ENCODE peak calls at places on chromosomes 13 and 19, in five cellular contexts. H is stomach; T is CD4-positive, alpha-beta T cell; N is body of pancreas; E is fibroblast of lung. J is an unnamed sample.

GRCh38 chr13:22468055-22468454 is 712.7 kb upstream of the SGCG start:
- DNase-seq in T (no peak), N (no peak), H (no peak), E (no peak), J (no peak)

GRCh38 chr13:57030671-57031070 is 110.0 kb upstream of the PRR20A start:
- DNase-seq in N (no peak), E (no peak), T (no peak), H (no peak), J (no peak)

GRCh38 chr19:38543807-38544568 is 73.8 kb downstream of the MAP4K1 start:
- DNase-seq in T (no peak), H (peak), E (peak), N (peak), J (peak)

GRCh38 chr19:19256072-19256969 is 16.8 kb downstream of the TM6SF2 start:
- DNase-seq in E (no peak), T (no peak), H (no peak), N (no peak), J (no peak)

GRCh38 chr13:34176636-34177035 is 358.7 kb downstream of the RFC3 start:
- DNase-seq in E (no peak), H (no peak), T (no peak), N (no peak), J (no peak)

GRCh38 chr19:56189785-56190184 is 7.8 kb downstream of the ZSCAN5B start:
- DNase-seq in T (no peak), E (no peak), N (no peak), H (no peak), J (no peak)

GRCh38 chr13:30504081-30504480 is 38.3 kb upstream of the HMGB1 start:
- DNase-seq in H (no peak), N (no peak), T (no peak), E (peak), J (no peak)

GRCh38 chr19:1945899-1946298 is 4.9 kb downstream of the CSNK1G2 start:
- DNase-seq in E (peak), N (peak), T (no peak), H (peak), J (peak)

GRCh38 chr19:15331419-15332310 is 674 bp downstream of the BRD4 start:
- DNase-seq in E (peak), H (peak), N (peak), T (peak), J (peak)

GRCh38 chr19:23283925-23284324 is 33.7 kb upstream of the ZNF724 start:
- DNase-seq in H (peak), E (peak), N (peak), T (peak), J (peak)

GRCh38 chr13:25196971-25197370 is 24.9 kb upstream of the AMER2 start:
- DNase-seq in H (no peak), T (no peak), N (no peak), E (no peak), J (no peak)

GRCh38 chr13:111980146-111980929 is 86.6 kb upstream of the SOX1 start:
- DNase-seq in T (no peak), H (no peak), N (no peak), E (no peak), J (no peak)

GRCh38 chr13:99308481-99309087 is 1.4 kb upstream of the GPR183 start:
- DNase-seq in N (no peak), T (no peak), H (no peak), E (peak), J (no peak)

GRCh38 chr19:47698631-47699359 is 14.4 kb upstream of the EHD2 start:
- DNase-seq in H (no peak), E (no peak), T (no peak), N (no peak), J (no peak)
- TF ChIP-seq CTCF in H (no peak), E (no peak), T (no peak), N (no peak), J (no peak)

DNA sequence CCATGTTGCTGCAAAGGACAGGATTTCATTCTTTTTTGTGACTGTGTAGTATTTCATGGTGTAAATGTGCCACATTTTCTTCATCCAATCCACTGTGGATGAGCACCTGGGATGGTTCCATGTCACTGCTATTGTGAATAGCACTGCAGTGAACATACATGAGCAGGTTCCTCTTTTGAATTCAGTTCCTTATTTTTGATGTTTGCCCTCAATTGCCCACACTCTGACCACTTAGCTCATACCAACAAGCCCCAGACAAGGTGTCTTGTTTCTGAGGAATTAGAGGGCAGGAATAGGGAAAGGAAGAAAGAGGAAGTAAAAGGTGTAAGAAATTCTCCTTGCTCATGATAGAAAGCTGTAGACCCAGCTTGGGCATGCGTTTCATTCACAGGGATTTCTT is 244.2 kb upstream of the ZNF507 start:
- DNase-seq in H (no peak), T (no peak), E (no peak), N (no peak), J (no peak)
- H3K27ac ChIP-seq in H (no peak), T (no peak), E (no peak), N (no peak), J (no peak)

GRCh38 chr19:11347546-11347945 is 1.2 kb downstream of the CCDC159 start:
- DNase-seq in N (no peak), H (no peak), E (no peak), T (no peak), J (peak)

GRCh38 chr19:11345122-11345752 is 831 bp downstream of the TMEM205 start:
- DNase-seq in N (peak), E (peak), H (no peak), T (no peak), J (no peak)

GRCh38 chr19:11342429-11342828 is 3.0 kb upstream of the RAB3D start:
- DNase-seq in T (no peak), H (no peak), N (no peak), E (no peak), J (no peak)

GRCh38 chr19:11349171-11349570 is 2.9 kb downstream of the CCDC159 start:
- DNase-seq in T (no peak), H (no peak), N (no peak), E (no peak), J (no peak)

DNA sequence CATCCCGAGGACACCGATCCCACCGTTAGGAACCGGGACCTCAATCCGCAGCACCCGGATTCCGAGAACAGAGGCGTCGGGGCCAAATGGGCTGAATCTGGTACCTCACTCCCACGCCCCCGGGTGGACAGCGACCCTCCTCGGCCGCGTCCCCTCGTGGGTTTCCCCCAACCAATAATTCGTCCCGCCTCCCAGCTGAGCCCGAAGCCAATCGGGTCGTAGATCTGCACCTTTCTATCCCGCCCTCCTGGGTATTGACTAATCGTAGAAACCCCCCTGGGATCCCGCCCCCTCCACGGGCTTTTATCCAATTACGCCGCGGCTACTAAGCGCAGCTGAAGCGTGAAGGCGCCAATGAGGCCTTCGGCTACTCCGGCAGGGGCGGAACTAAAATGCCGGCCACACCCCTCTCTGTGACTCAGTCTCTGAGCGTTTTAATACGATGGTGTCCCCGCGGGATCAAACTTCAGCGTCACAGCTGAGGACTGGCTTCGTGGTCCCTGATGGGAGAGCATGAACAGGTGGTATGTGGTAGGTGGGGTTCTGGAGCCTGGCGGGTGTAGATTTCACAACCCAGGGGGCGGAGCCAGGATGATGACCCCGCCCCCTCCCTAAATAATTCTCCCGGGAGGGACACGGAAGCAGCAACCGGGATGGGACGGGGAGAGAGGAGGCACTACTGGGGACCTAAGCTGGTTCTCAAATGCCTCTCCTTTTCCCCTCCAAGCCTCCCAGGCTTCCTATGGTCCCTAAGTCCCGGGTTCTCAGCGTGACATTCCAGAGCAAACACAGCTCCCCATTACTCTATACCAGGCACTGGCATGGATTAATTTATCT is at the start of the genes CCDC159 and TMEM205:
- DNase-seq in N (peak), E (peak), T (peak), H (peak), J (peak)
- TF ChIP-seq CTCF in N (no peak), E (no peak), T (no peak), H (no peak), J (peak)

DNA sequence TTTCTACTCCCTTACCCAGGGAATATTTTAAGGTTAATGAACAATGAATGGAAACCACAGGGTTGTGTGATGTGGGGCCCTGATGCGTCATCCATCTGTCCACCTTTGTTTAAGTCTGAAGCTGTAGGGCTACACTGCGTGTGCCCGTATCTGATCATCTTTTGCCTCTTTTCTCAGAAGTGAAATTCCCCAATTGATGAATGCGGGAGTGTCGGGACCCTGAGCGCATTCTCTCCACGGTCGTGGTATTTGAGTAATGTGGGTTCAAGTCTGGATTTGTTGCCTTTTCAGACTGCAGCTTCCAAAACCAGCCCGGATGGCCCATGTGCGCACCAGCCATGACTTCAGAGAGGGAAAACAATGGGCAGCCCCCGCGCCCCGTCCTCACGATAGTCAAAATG is 112.3 kb downstream of the COL4A2 start:
- DNase-seq in N (no peak), E (peak), H (no peak), T (no peak), J (no peak)
- H3K27ac ChIP-seq in N (peak), E (no peak), H (peak), T (no peak), J (no peak)

GRCh38 chr13:88068316-88068715 is 397.1 kb downstream of the SLITRK5 start:
- DNase-seq in H (no peak), N (no peak), T (no peak), E (peak), J (no peak)

GRCh38 chr13:88066847-88067246 is 395.7 kb downstream of the SLITRK5 start:
- DNase-seq in E (no peak), T (no peak), H (no peak), N (no peak), J (no peak)

GRCh38 chr13:88071371-88071770 is 400.2 kb downstream of the SLITRK5 start:
- DNase-seq in E (no peak), N (no peak), H (no peak), T (no peak), J (no peak)

GRCh38 chr13:88063741-88064140 is 392.6 kb downstream of the SLITRK5 start:
- DNase-seq in T (no peak), E (peak), H (no peak), N (no peak), J (no peak)

GRCh38 chr13:88068975-88069374 is 397.8 kb downstream of the SLITRK5 start:
- DNase-seq in N (no peak), H (no peak), E (no peak), T (no peak), J (peak)
- TF ChIP-seq CTCF in N (no peak), H (no peak), E (no peak), T (no peak), J (peak)

GRCh38 chr13:20847298-20847697 is 55.2 kb downstream of the XPO4 start:
- DNase-seq in E (peak), H (no peak), N (no peak), T (no peak), J (no peak)

GRCh38 chr13:20851844-20852402 is 50.6 kb downstream of the XPO4 start:
- DNase-seq in N (no peak), E (no peak), T (no peak), H (no peak), J (no peak)

GRCh38 chr13:20848944-20849343 is 53.6 kb downstream of the XPO4 start:
- DNase-seq in N (no peak), E (peak), H (no peak), T (no peak), J (no peak)

GRCh38 chr13:20843177-20843576 is 59.4 kb downstream of the XPO4 start:
- DNase-seq in H (no peak), T (no peak), E (peak), N (no peak), J (no peak)

GRCh38 chr13:20848203-20848602 is 54.3 kb downstream of the XPO4 start:
- DNase-seq in N (no peak), T (no peak), H (no peak), E (no peak), J (no peak)
- H3K27ac ChIP-seq in N (no peak), T (no peak), H (no peak), E (no peak), J (no peak)

GRCh38 chr13:59261928-59262488 is 901.7 kb downstream of the DIAPH3 start:
- DNase-seq in T (no peak), E (no peak), H (no peak), N (no peak), J (no peak)
- TF ChIP-seq CTCF in T (no peak), E (peak), H (no peak), N (no peak), J (peak)

DNA sequence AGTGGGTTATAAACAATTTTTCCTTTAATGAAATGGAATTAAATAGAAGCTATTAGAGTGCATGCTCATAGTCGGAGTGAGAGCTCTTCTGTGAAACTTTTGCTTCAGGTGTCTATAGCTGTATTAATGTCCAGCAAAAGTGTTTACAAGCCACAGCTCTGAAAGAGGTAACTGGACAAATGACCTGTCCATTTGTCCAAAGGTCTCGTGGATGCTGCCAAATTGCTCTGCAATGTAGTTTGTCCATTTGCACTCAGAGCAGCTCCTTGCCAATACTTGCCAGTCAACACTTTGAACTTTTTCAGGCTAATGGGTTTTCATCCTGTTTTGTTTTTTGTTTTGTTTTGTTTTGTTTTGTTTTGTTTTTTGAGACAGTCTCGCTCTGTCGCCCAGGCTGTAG is 3.1 kb upstream of the CBLC start:
- DNase-seq in N (no peak), H (no peak), E (no peak), T (no peak), J (no peak)
- H3K27ac ChIP-seq in N (no peak), H (peak), E (peak), T (no peak), J (no peak)